ENCODE peak calls at places on chromosome 16, in nine cellular contexts. U is AG04450; W is psoas muscle; R is WERI-Rb-1; Z is effector memory CD4-positive, alpha-beta T cell; A is tibial artery; S is PC-3; P is ascending aorta; X is SJCRH30. Q is an unnamed sample.

GRCh38 chr16:593807-594206 is 3.9 kb downstream of the RAB40C start:
- DNase-seq in U (no peak), W (no peak), R (no peak), Z (no peak), A (no peak), S (no peak), P (no peak), X (no peak), Q (no peak)

GRCh38 chr16:27784351-27785306 is 234.7 kb downstream of the KATNIP start:
- DNase-seq in U (no peak), W (no peak), R (no peak), Z (no peak), A (no peak), S (no peak), P (no peak), X (peak; percentile 13), Q (no peak)

GRCh38 chr16:25155553-25156460 is 44.3 kb downstream of the LCMT1 start:
- DNase-seq in U (no peak), W (no peak), R (no peak), Z (no peak), A (no peak), S (no peak), P (no peak), X (peak; percentile 29), Q (no peak)

GRCh38 chr16:9407206-9407758 is 315.8 kb downstream of the HAPSTR1 start:
- DNase-seq in U (no peak), W (no peak), R (peak; percentile 78), Z (no peak), A (no peak), S (no peak), P (no peak), X (no peak), Q (no peak)

GRCh38 chr16:24328835-24329418 is 72.8 kb downstream of the CACNG3 start:
- DNase-seq in U (no peak), W (no peak), R (no peak), Z (no peak), A (no peak), S (no peak), P (no peak), X (no peak), Q (no peak)

GRCh38 chr16:28260193-28260592 is 32.1 kb upstream of the SBK1 start:
- DNase-seq in U (no peak), W (peak; percentile 68), R (no peak), Z (no peak), A (no peak), S (no peak), P (no peak), X (no peak), Q (no peak)

GRCh38 chr16:2447920-2448583 is 11.9 kb upstream of the TEDC2 start:
- DNase-seq in U (no peak), W (no peak), R (no peak), Z (no peak), A (no peak), S (no peak), P (no peak), X (no peak), Q (no peak)

GRCh38 chr16:48511071-48511540 is 98.9 kb downstream of the N4BP1 start:
- DNase-seq in U (peak; percentile 34), W (no peak), R (no peak), Z (no peak), A (no peak), S (no peak), P (no peak), X (peak; percentile 23), Q (no peak)

GRCh38 chr16:1296688-1297412 is 12.6 kb upstream of the UBE2I start:
- DNase-seq in U (no peak), W (no peak), R (no peak), Z (no peak), A (no peak), S (peak; percentile 92), P (no peak), X (no peak), Q (no peak)

GRCh38 chr16:65066646-65067045 is 55.2 kb downstream of the CDH11 start:
- DNase-seq in U (no peak), W (no peak), R (no peak), Z (no peak), A (no peak), S (no peak), P (no peak), X (no peak), Q (no peak)

GRCh38 chr16:24013733-24014645 is 178.2 kb downstream of the PRKCB start:
- DNase-seq in U (no peak), W (no peak), R (peak; percentile 40), Z (peak; percentile 16), A (no peak), S (no peak), P (no peak), X (peak; percentile 13), Q (peak; percentile 40)

GRCh38 chr16:84593825-84594724 is 23.8 kb downstream of the COTL1 start:
- DNase-seq in U (no peak), W (peak; percentile 63), R (no peak), Z (peak; percentile 63), A (no peak), S (no peak), P (no peak), X (no peak), Q (no peak)

GRCh38 chr16:82630688-82631087 is 3.9 kb downstream of the CDH13 start:
- DNase-seq in U (no peak), W (no peak), R (no peak), Z (no peak), A (no peak), S (peak; percentile 35), P (no peak), X (no peak), Q (no peak)

GRCh38 chr16:82263456-82264159 is 93.6 kb upstream of the MPHOSPH6 start:
- DNase-seq in U (peak; percentile 2), W (no peak), R (peak; percentile 24), Z (peak; percentile 37), A (peak; percentile 50), S (peak; percentile 63), P (peak; percentile 70), X (peak; percentile 10), Q (peak; percentile 69)

GRCh38 chr16:17963185-17963836 is 373.2 kb downstream of the NPIPA8 start:
- DNase-seq in U (no peak), W (no peak), R (no peak), Z (no peak), A (no peak), S (no peak), P (no peak), X (no peak), Q (no peak)

GRCh38 chr16:57091200-57091989 is 988 bp upstream of the CPNE2 start:
- DNase-seq in U (no peak), W (peak; percentile 59), R (peak; percentile 64), Z (no peak), A (peak; percentile 63), S (peak; percentile 21), P (peak; percentile 75), X (peak; percentile 90), Q (no peak)
- H3K4me3 ChIP-seq in U (peak overlapping the region; percentile 68), W (peak overlapping the region; percentile 81), R (peak overlapping the region; percentile 65), Z (no peak overlapping the region), A (peak overlapping the region; percentile 95), S (peak overlapping the region; percentile 71), P (peak overlapping the region; percentile 90), X (peak overlapping the region; percentile 95), Q (peak overlapping the region; percentile 39)

GRCh38 chr16:71794018-71794417 is 14.6 kb downstream of the AP1G1 start:
- DNase-seq in U (no peak), W (no peak), R (no peak), Z (no peak), A (no peak), S (no peak), P (no peak), X (no peak), Q (no peak)
- H3K9me3 ChIP-seq in U (no peaks in the 10 kb centered on the region), W (no peaks in the 10 kb centered on the region), R (no peaks in the 10 kb centered on the region), Z (no peaks in the 10 kb centered on the region), A (no peaks in the 10 kb centered on the region), S (no peaks in the 10 kb centered on the region), P (no peaks in the 10 kb centered on the region), X (no peaks in the 10 kb centered on the region), Q (no peaks in the 10 kb centered on the region)

GRCh38 chr16:12062343-12063003 is 85.9 kb downstream of the SNX29 start:
- DNase-seq in U (peak; percentile 43), W (peak; percentile 92), R (no peak), Z (no peak), A (peak; percentile 97), S (peak; percentile 74), P (peak; percentile 98), X (no peak), Q (no peak)
- H3K4me3 ChIP-seq in U (no peak overlapping the region), W (no peak overlapping the region), R (no peak overlapping the region), Z (no peak overlapping the region), A (no peak overlapping the region), S (no peak overlapping the region), P (no peak overlapping the region), X (no peak overlapping the region), Q (no peak overlapping the region)

DNA sequence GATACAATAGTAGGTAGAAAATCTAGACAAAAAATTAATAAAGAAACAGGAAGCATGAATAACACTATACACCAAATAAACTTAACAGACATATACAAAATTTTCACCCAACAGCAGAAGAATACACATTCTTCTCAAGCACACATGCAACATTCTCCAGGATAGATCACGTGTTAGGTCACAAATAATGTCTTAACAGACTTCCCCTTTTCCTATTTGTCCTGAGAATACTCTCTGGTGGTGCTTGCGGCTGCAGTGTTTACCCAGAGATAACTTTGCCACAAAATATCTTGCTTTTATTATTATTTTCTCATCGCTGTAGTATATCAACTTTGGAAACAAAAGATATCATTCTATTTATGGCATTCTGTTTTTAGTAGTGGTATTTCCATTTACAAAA is 40.6 kb upstream of the ZNF267 start:
- DNase-seq in U (no peak), W (no peak), R (no peak), Z (no peak), A (no peak), S (no peak), P (no peak), X (no peak), Q (no peak)
- H3K9me3 ChIP-seq in U (no peaks in the 10 kb centered on the region), W (no peaks in the 10 kb centered on the region), R (peaks cover 18% of the 10 kb centered on the region), Z (no peaks in the 10 kb centered on the region), A (no peaks in the 10 kb centered on the region), S (no peaks in the 10 kb centered on the region), P (no peaks in the 10 kb centered on the region), X (no peaks in the 10 kb centered on the region), Q (no peaks in the 10 kb centered on the region)

GRCh38 chr16:56741399-56741798 is 11.5 kb downstream of the NUP93 start:
- DNase-seq in U (no peak), W (no peak), R (no peak), Z (no peak), A (no peak), S (no peak), P (no peak), X (no peak), Q (no peak)
- H3K4me3 ChIP-seq in U (no peak overlapping the region), W (no peak overlapping the region), R (no peak overlapping the region), Z (no peak overlapping the region), A (no peak overlapping the region), S (no peak overlapping the region), P (no peak overlapping the region), X (no peak overlapping the region), Q (no peak overlapping the region)

Q was measured in HAP-1.